ENCODE peak calls at places on chromosomes 4 and X, in five cellular contexts. V, G, C, X and Q are unnamed samples.

GRCh38 chrX:47771473-47771872 is 65.2 kb upstream of the ZNF81 start:
- DNase-seq in V (no peak), G (no peak), C (no peak), X (no peak), Q (no peak)

GRCh38 chrX:3262906-3263305 is 83.5 kb downstream of the MXRA5 start:
- DNase-seq in V (no peak), G (peak; percentile 81), C (no peak), X (peak; percentile 85), Q (peak; percentile 64)

GRCh38 chr4:8235224-8235623 is 34.3 kb upstream of the HTRA3 start:
- DNase-seq in V (no peak), G (no peak), C (no peak), X (no peak), Q (no peak)

GRCh38 chrX:84188320-84188834 is 378 bp upstream of the RPS6KA6 start:
- DNase-seq in V (peak; percentile 57), G (peak; percentile 65), C (peak; percentile 6), X (no peak), Q (peak; percentile 77)

GRCh38 chr4:3256230-3257124 is 7.5 kb downstream of the MSANTD1 start:
- DNase-seq in V (peak; percentile 15), G (no peak), C (no peak), X (no peak), Q (peak; percentile 2)

GRCh38 chrX:50798782-50799181 is 15.2 kb downstream of the SHROOM4 start:
- DNase-seq in V (no peak), G (no peak), C (no peak), X (no peak), Q (no peak)

GRCh38 chr4:153560918-153561317 is 94.8 kb downstream of the TMEM131L start:
- DNase-seq in V (no peak), G (no peak), C (no peak), X (no peak), Q (no peak)

GRCh38 chr4:155509619-155510018 is 132.9 kb upstream of the MAP9 start:
- DNase-seq in V (no peak), G (no peak), C (no peak), X (no peak), Q (no peak)

GRCh38 chrX:130173190-130173895 is 1.6 kb downstream of the RAB33A start:
- DNase-seq in V (no peak), G (peak; percentile 69), C (peak; percentile 34), X (peak; percentile 50), Q (no peak)

GRCh38 chr4:1720163-1720983 is 750 bp downstream of the TMEM129 start:
- DNase-seq in V (peak; percentile 74), G (peak; percentile 24), C (peak; percentile 45), X (no peak), Q (peak; percentile 73)